ENCODE peak calls at places on chromosomes 3 and 15, in five cellular contexts. N is DMS153, U is H7, Q is endodermal cell, R is T-helper 17 cell. X is an unnamed sample.

GRCh38 chr15:99719096-99719541 is 14.1 kb downstream of the LYSMD4 start:
- DNase-seq in U (no peak), N (no peak), R (no peak), Q (no peak), X (no peak)

GRCh38 chr15:37740623-37741141 is 193.8 kb upstream of the TMCO5A start:
- DNase-seq in N (no peak), Q (no peak), R (no peak), U (no peak), X (no peak)

GRCh38 chr3:39532777-39533176 is 65.3 kb downstream of the MOBP start:
- DNase-seq in U (no peak), Q (no peak), R (no peak), N (no peak), X (no peak)

GRCh38 chr3:160475153-160475552 is 25.6 kb upstream of the TRIM59 start:
- DNase-seq in N (no peak), R (no peak), U (no peak), Q (no peak), X (no peak)

GRCh38 chr15:90871097-90871715 is 2.8 kb downstream of the FURIN start:
- DNase-seq in U (peak), R (no peak), N (no peak), Q (peak), X (no peak)

GRCh38 chr3:67923796-67924195 is 269.4 kb upstream of the SUCLG2 start:
- DNase-seq in R (no peak), U (no peak), N (no peak), Q (no peak), X (no peak)

GRCh38 chr3:34102290-34102689 is 303.9 kb downstream of the PDCD6IP start:
- DNase-seq in R (no peak), Q (no peak), U (no peak), N (no peak), X (peak)

GRCh38 chr15:35088329-35088728 is 3.2 kb upstream of the NANOGP8 start:
- DNase-seq in N (no peak), Q (no peak), R (no peak), U (no peak), X (no peak)

GRCh38 chr3:113174806-113175490 is 36.4 kb upstream of the BOC start:
- DNase-seq in R (no peak), N (no peak), U (no peak), Q (no peak), X (no peak)

GRCh38 chr3:160780246-160780645 is 24.2 kb downstream of the PPM1L start:
- DNase-seq in Q (no peak), N (no peak), R (no peak), U (no peak), X (no peak)

GRCh38 chr3:170961616-170962400 is 53.4 kb upstream of the EIF5A2 start:
- DNase-seq in U (peak), Q (no peak), N (no peak), R (no peak), X (no peak)

GRCh38 chr3:109731639-109732473 is 394.5 kb upstream of the DPPA4 start:
- DNase-seq in U (peak), Q (peak), N (peak), R (peak), X (peak)

GRCh38 chr3:62529230-62529629 is 155.9 kb upstream of the FEZF2 start:
- DNase-seq in U (peak), N (no peak), Q (peak), R (no peak), X (no peak)

GRCh38 chr15:97026781-97027180 is 696.3 kb downstream of the NR2F2 start:
- DNase-seq in N (no peak), R (no peak), Q (no peak), U (no peak), X (no peak)

GRCh38 chr3:72960812-72961518 is 35.6 kb upstream of the PPP4R2 start:
- DNase-seq in R (no peak), U (no peak), Q (no peak), N (peak), X (peak)

GRCh38 chr3:27076815-27077630 is 292.2 kb downstream of the NEK10 start:
- DNase-seq in N (no peak), U (no peak), R (no peak), Q (no peak), X (no peak)

GRCh38 chr15:78448441-78449219 is 10.6 kb downstream of the IREB2 start:
- DNase-seq in U (no peak), Q (no peak), R (no peak), N (no peak), X (no peak)

GRCh38 chr15:69783211-69783610 is 314.5 kb downstream of the TLE3 start:
- DNase-seq in Q (no peak), R (no peak), U (no peak), N (peak), X (no peak)

GRCh38 chr3:138829886-138830510 is 4.7 kb downstream of the PIK3CB start:
- DNase-seq in R (no peak), U (no peak), N (no peak), Q (no peak), X (no peak)

GRCh38 chr15:72785452-72786243 is 2.1 kb upstream of the ADPGK start:
- DNase-seq in Q (peak), N (no peak), R (peak), U (no peak), X (no peak)

GRCh38 chr15:35727627-35728026 is 181.7 kb upstream of the DPH6 start:
- DNase-seq in R (no peak), Q (no peak), N (no peak), U (no peak), X (no peak)

GRCh38 chr3:183318846-183319770 is 66.1 kb downstream of the B3GNT5 start:
- DNase-seq in U (no peak), R (no peak), Q (no peak), N (no peak), X (no peak)

GRCh38 chr3:45034612-45035252 is 8.6 kb downstream of the CLEC3B start:
- DNase-seq in R (no peak), N (no peak), Q (no peak), U (no peak), X (no peak)

GRCh38 chr15:53013329-53013728 is 223.2 kb upstream of the ONECUT1 start:
- DNase-seq in N (no peak), Q (no peak), U (no peak), R (no peak), X (no peak)

GRCh38 chr3:189459231-189459630 is 172.0 kb upstream of the TP63 start:
- DNase-seq in N (no peak), Q (no peak), R (no peak), U (no peak), X (no peak)

GRCh38 chr15:68541743-68542142 is 37.0 kb upstream of the CORO2B start:
- DNase-seq in R (no peak), N (no peak), Q (no peak), U (no peak), X (no peak)

GRCh38 chr3:185552358-185552877 is at the start of gene LIPH:
- DNase-seq in R (no peak), N (peak), Q (peak), U (peak), X (no peak)

GRCh38 chr15:99731336-99732267 is 1.6 kb downstream of the LYSMD4 start:
- DNase-seq in Q (peak), R (no peak), U (peak), N (no peak), X (no peak)

GRCh38 chr3:146625117-146625775 is 20.1 kb upstream of the PLSCR5 start:
- DNase-seq in Q (no peak), R (no peak), U (no peak), N (peak), X (no peak)

GRCh38 chr15:83491486-83491885 is 44.3 kb downstream of the SH3GL3 start:
- DNase-seq in Q (no peak), N (no peak), R (no peak), U (no peak), X (no peak)

GRCh38 chr3:66138336-66139234 is 82.2 kb upstream of the SLC25A26 start:
- DNase-seq in Q (peak), R (no peak), U (peak), N (peak), X (no peak)

GRCh38 chr3:161914703-161915102 is 418.1 kb downstream of the OTOL1 start:
- DNase-seq in Q (peak), N (peak), U (peak), R (no peak), X (no peak)

GRCh38 chr3:45753095-45753494 is 43.2 kb downstream of the SLC6A20 start:
- DNase-seq in U (no peak), N (no peak), R (no peak), Q (no peak), X (no peak)

GRCh38 chr3:197306374-197307086 is 8.1 kb upstream of the DLG1 start:
- DNase-seq in Q (no peak), N (no peak), U (no peak), R (no peak), X (peak)